ENCODE peak calls at places on chromosomes 2 and 18, in five cellular contexts. One of them, this sample, is unnamed. For H3K27me3, the result is how much of the 10 kb centered on the place peaks cover.

GRCh38 chr2:199527071-199527470 is 69.3 kb upstream of the SATB2 start:
- DNase-seq in HL-60: no peak
- DNase-seq in Panc1: no peak
- DNase-seq in sigmoid colon: no peak
- DNase-seq in HCT116: no peak
- DNase-seq in this sample: no peak

GRCh38 chr18:9898792-9899549 is 13.2 kb downstream of the TXNDC2 start:
- DNase-seq in HL-60: peak
- DNase-seq in Panc1: no peak
- DNase-seq in sigmoid colon: no peak
- DNase-seq in HCT116: peak
- DNase-seq in this sample: no peak

GRCh38 chr2:168085801-168086361 is 161.5 kb downstream of the STK39 start:
- DNase-seq in HL-60: no peak
- DNase-seq in Panc1: no peak
- DNase-seq in sigmoid colon: no peak
- DNase-seq in HCT116: no peak
- DNase-seq in this sample: no peak

GRCh38 chr2:88826399-88826798 is 134.9 kb downstream of the RPIA start:
- DNase-seq in HL-60: no peak
- DNase-seq in Panc1: no peak
- DNase-seq in sigmoid colon: no peak
- DNase-seq in HCT116: no peak
- DNase-seq in this sample: no peak

GRCh38 chr18:29969876-29970275 is 1072.7 kb downstream of the DSC3 start:
- DNase-seq in HL-60: no peak
- DNase-seq in Panc1: no peak
- DNase-seq in sigmoid colon: no peak
- DNase-seq in HCT116: no peak
- DNase-seq in this sample: no peak

GRCh38 chr2:67952066-67952465 is 110.7 kb downstream of the C1D start:
- DNase-seq in HL-60: no peak
- DNase-seq in Panc1: no peak
- DNase-seq in sigmoid colon: no peak
- DNase-seq in HCT116: no peak
- DNase-seq in this sample: no peak

GRCh38 chr2:238895901-238896600 is 48.2 kb downstream of the TWIST2 start:
- DNase-seq in HL-60: no peak
- DNase-seq in Panc1: no peak
- DNase-seq in sigmoid colon: peak
- DNase-seq in HCT116: no peak
- DNase-seq in this sample: no peak

GRCh38 chr2:16037808-16038457 is 97.6 kb downstream of the MYCN start:
- DNase-seq in HL-60: no peak
- DNase-seq in Panc1: no peak
- DNase-seq in sigmoid colon: no peak
- DNase-seq in HCT116: no peak
- DNase-seq in this sample: no peak

GRCh38 chr18:23401400-23402347 is 51.4 kb upstream of the RIOK3 start:
- DNase-seq in HL-60: no peak
- DNase-seq in Panc1: no peak
- DNase-seq in sigmoid colon: no peak
- DNase-seq in HCT116: no peak
- DNase-seq in this sample: no peak

GRCh38 chr2:232229917-232230310 is 148.6 kb upstream of the ALPP start:
- DNase-seq in HL-60: no peak
- DNase-seq in Panc1: no peak
- DNase-seq in sigmoid colon: no peak
- DNase-seq in HCT116: no peak
- DNase-seq in this sample: no peak

GRCh38 chr18:47397671-47398319 is 146.3 kb upstream of the SKOR2 start:
- DNase-seq in HL-60: peak
- DNase-seq in Panc1: no peak
- DNase-seq in sigmoid colon: no peak
- DNase-seq in HCT116: peak
- DNase-seq in this sample: no peak

GRCh38 chr2:72147303-72147970 is at the start of gene CYP26B1:
- DNase-seq in HL-60: no peak
- DNase-seq in Panc1: no peak
- DNase-seq in sigmoid colon: peak
- DNase-seq in HCT116: no peak
- DNase-seq in this sample: peak

GRCh38 chr2:98369710-98370239 is 23.5 kb downstream of the CNGA3 start:
- DNase-seq in HL-60: no peak
- DNase-seq in Panc1: no peak
- DNase-seq in sigmoid colon: no peak
- DNase-seq in HCT116: no peak
- DNase-seq in this sample: no peak

GRCh38 chr18:58712930-58713329 is 41.7 kb downstream of the MALT1 start:
- DNase-seq in HL-60: no peak
- DNase-seq in Panc1: no peak
- DNase-seq in sigmoid colon: no peak
- DNase-seq in HCT116: no peak
- DNase-seq in this sample: no peak

GRCh38 chr2:113840463-113840975 is 49.4 kb upstream of the ACTR3 start:
- DNase-seq in HL-60: no peak
- DNase-seq in Panc1: no peak
- DNase-seq in sigmoid colon: no peak
- DNase-seq in HCT116: no peak
- DNase-seq in this sample: no peak

GRCh38 chr2:120464448-120464931 is 118.6 kb downstream of the INHBB start:
- DNase-seq in HL-60: no peak
- DNase-seq in Panc1: no peak
- DNase-seq in sigmoid colon: no peak
- DNase-seq in HCT116: no peak
- DNase-seq in this sample: no peak

GRCh38 chr2:105858868-105859693 is 114.4 kb downstream of the NCK2 start:
- DNase-seq in HL-60: no peak
- DNase-seq in Panc1: no peak
- DNase-seq in sigmoid colon: no peak
- DNase-seq in HCT116: no peak
- DNase-seq in this sample: no peak

GRCh38 chr2:68709421-68709911 is 25.1 kb upstream of the ARHGAP25 start:
- DNase-seq in HL-60: no peak
- DNase-seq in Panc1: peak
- DNase-seq in sigmoid colon: no peak
- DNase-seq in HCT116: peak
- DNase-seq in this sample: no peak

GRCh38 chr2:217639481-217639880 is 363.3 kb downstream of the TNS1 start:
- DNase-seq in HL-60: no peak
- DNase-seq in Panc1: no peak
- DNase-seq in sigmoid colon: no peak
- DNase-seq in HCT116: no peak
- DNase-seq in this sample: no peak

GRCh38 chr2:208036357-208036756 is 11.0 kb upstream of the PLEKHM3 start:
- DNase-seq in HL-60: no peak
- DNase-seq in Panc1: no peak
- DNase-seq in sigmoid colon: no peak
- DNase-seq in HCT116: no peak
- DNase-seq in this sample: no peak

GRCh38 chr2:208034503-208035140 is 9.3 kb upstream of the PLEKHM3 start:
- DNase-seq in HL-60: no peak
- DNase-seq in Panc1: no peak
- DNase-seq in sigmoid colon: no peak
- DNase-seq in HCT116: no peak
- DNase-seq in this sample: no peak

GRCh38 chr2:208031608-208032019 is 6.3 kb upstream of the PLEKHM3 start:
- DNase-seq in HL-60: peak
- DNase-seq in Panc1: no peak
- DNase-seq in sigmoid colon: no peak
- DNase-seq in HCT116: no peak
- DNase-seq in this sample: peak

GRCh38 chr2:208037564-208038487 is 12.5 kb upstream of the PLEKHM3 start:
- DNase-seq in HL-60: no peak
- DNase-seq in Panc1: no peak
- DNase-seq in sigmoid colon: no peak
- DNase-seq in HCT116: no peak
- DNase-seq in this sample: no peak

DNA sequence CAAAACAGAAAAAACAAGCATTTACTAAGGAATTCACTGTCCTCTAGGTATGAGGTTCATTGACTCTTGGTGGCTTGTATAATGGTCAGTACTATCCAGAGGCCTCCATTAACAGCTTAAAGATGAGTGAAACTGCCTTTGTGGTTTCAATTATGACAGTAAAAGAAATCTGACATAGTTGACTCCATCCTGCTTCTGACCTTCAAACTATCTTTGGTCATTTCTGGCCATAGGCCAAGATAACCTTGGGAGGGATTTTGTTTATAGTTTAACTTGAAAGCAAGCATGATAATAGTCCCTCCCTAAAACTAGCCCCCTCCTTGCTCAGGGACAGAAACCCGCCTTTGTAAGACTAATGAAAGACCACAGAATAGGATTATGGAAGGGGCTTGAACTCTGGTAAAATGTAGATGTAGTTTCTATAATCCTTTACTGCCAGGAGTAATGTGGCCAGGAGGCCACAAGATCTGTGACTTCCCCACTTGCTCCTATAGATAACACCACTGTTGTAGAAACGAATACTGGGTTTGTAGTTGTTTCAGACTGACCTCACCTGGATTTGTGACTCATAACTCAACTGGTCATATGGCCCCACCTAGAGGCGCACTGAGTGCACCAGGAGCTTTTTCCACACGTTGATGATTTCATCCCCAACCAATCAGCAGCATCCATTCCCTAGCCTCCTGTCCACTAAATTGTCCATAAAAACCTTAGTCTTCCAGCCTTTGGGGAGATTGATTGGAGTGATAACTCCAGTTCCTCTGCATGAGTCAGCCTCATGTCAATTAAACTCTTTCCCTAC is 8.6 kb upstream of the PLEKHM3 start:
- DNase-seq in HL-60: no peak
- DNase-seq in Panc1: no peak
- DNase-seq in sigmoid colon: no peak
- DNase-seq in HCT116: peak
- DNase-seq in this sample: peak
- TF ChIP-seq CTCF in HL-60: no peak
- TF ChIP-seq CTCF in Panc1: peak
- TF ChIP-seq CTCF in sigmoid colon: peak
- TF ChIP-seq CTCF in HCT116: peak
- TF ChIP-seq CTCF in this sample: peak

GRCh38 chr2:50840346-50841124 is 191.4 kb downstream of the NRXN1 start:
- DNase-seq in HL-60: no peak
- DNase-seq in Panc1: no peak
- DNase-seq in sigmoid colon: no peak
- DNase-seq in HCT116: no peak
- DNase-seq in this sample: no peak
- H3K27me3 ChIP-seq in HL-60: under half
- H3K27me3 ChIP-seq in Panc1: under half
- H3K27me3 ChIP-seq in sigmoid colon: under half
- H3K27me3 ChIP-seq in HCT116: under half
- H3K27me3 ChIP-seq in this sample: under half

DNA sequence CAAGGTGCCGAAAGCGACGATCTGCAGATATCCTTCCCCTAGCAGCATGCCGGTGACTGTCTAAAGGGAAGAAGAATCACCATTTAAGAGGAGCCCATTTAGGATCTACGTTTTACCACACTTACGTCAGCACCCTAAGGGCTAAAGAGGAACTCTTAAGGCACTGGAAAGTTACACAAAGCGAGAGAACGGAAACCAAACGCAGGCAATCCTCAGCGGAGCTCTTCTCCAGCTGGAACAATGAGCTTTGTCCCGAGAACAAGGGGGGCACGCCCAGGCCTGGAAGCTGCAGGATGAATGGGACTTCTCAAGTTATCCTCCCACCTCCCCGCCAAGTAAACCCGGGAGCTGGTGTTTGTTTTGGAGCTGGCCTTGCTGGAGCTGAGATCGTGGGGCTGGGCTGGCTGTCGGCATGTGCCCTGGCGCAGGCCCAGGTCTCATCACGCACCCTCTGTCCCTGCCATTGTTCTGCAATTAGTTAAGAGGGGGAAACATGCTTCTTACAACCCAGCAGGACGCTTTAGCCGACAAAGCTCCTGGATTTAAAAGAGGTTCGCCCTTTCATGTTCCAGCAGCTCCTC is 36.5 kb downstream of the PXDN start:
- DNase-seq in HL-60: no peak
- DNase-seq in Panc1: no peak
- DNase-seq in sigmoid colon: peak
- DNase-seq in HCT116: no peak
- DNase-seq in this sample: peak
- TF ChIP-seq POLR2AphosphoS5 in HL-60: no peak
- TF ChIP-seq POLR2AphosphoS5 in Panc1: peak
- TF ChIP-seq POLR2AphosphoS5 in sigmoid colon: peak
- TF ChIP-seq POLR2AphosphoS5 in HCT116: no peak
- TF ChIP-seq POLR2AphosphoS5 in this sample: peak

GRCh38 chr2:60707750-60708371 is 48.2 kb upstream of the PAPOLG start:
- DNase-seq in HL-60: no peak
- DNase-seq in Panc1: peak
- DNase-seq in sigmoid colon: no peak
- DNase-seq in HCT116: peak
- DNase-seq in this sample: no peak
- TF ChIP-seq CTCF in HL-60: peak
- TF ChIP-seq CTCF in Panc1: peak
- TF ChIP-seq CTCF in sigmoid colon: peak
- TF ChIP-seq CTCF in HCT116: peak
- TF ChIP-seq CTCF in this sample: peak

DNA sequence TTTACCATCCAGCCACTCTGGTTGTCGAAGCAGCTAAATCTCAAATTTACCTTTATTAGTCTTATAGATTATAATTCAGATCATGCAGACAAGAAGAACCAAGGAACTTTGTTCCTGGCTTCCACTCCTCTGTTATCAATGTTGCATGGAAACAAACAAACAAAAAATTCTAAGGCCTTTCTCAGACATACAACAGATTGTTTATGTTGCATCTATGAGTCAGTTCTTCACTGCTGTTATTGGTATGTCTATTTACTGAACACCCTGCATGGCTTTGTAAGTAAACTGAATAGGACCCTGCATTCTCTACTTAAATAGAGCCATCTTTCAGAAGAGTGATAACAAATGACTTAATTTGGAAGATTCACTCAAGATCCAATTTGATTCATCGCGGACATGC is 1.6 kb upstream of the ANKRD44 start:
- DNase-seq in HL-60: no peak
- DNase-seq in Panc1: no peak
- DNase-seq in sigmoid colon: no peak
- DNase-seq in HCT116: no peak
- DNase-seq in this sample: no peak
- H3K27me3 ChIP-seq in HL-60: under half
- H3K27me3 ChIP-seq in Panc1: under half
- H3K27me3 ChIP-seq in sigmoid colon: under half
- H3K27me3 ChIP-seq in HCT116: under half
- H3K27me3 ChIP-seq in this sample: under half

This sample was measured in prostate gland.